ENCODE peak calls at places on chromosomes 5 and 9, in six cellular contexts. S is HAP-1, B is mammary epithelial cell, C is left lung, A is uterus, Q is spleen. P is an unnamed sample.
A peak's percentile ranks its signal among the peaks of the same experiment; 100 is the strongest.

GRCh38 chr9:3968891-3969290 is 331.0 kb downstream of the GLIS3 start:
- DNase-seq in Q (no peak), A (no peak), B (peak; percentile 94), S (no peak), C (no peak), P (no peak)

GRCh38 chr5:56200856-56201638 is 32.1 kb downstream of the ANKRD55 start:
- DNase-seq in C (peak; percentile 54), A (peak; percentile 42), B (peak; percentile 58), Q (no peak), S (peak; percentile 47), P (no peak)

GRCh38 chr5:28301676-28302075 is 1263.3 kb upstream of the CDH9 start:
- DNase-seq in A (no peak), S (no peak), C (no peak), Q (no peak), B (peak; percentile 92), P (no peak)

GRCh38 chr5:15932066-15932465 is 247.5 kb downstream of the MARCHF11 start:
- DNase-seq in C (no peak), Q (no peak), B (no peak), S (peak; percentile 57), A (no peak), P (no peak)

GRCh38 chr5:172411423-172412111 is 42.8 kb downstream of the SH3PXD2B start:
- DNase-seq in S (no peak), Q (no peak), B (no peak), C (no peak), A (peak; percentile 57), P (no peak)

GRCh38 chr5:134837530-134838181 is 8.1 kb upstream of the C5orf24 start:
- DNase-seq in S (no peak), B (no peak), A (no peak), Q (no peak), C (no peak), P (no peak)

GRCh38 chr5:124677376-124677998 is 69.0 kb downstream of the ZNF608 start:
- DNase-seq in C (no peak), S (no peak), Q (no peak), B (no peak), A (no peak), P (no peak)

GRCh38 chr5:141528401-141528984 is 39.6 kb downstream of the PCDHGC5 start:
- DNase-seq in Q (no peak), B (no peak), S (no peak), C (no peak), A (peak; percentile 67), P (no peak)

GRCh38 chr5:172509405-172509781 is 55.1 kb upstream of the SH3PXD2B start:
- DNase-seq in Q (peak; percentile 41), A (peak; percentile 57), S (no peak), C (peak; percentile 9), B (no peak), P (no peak)

GRCh38 chr9:115000217-115000639 is 69.8 kb upstream of the TNFSF8 start:
- DNase-seq in C (no peak), B (no peak), S (no peak), Q (no peak), A (no peak), P (no peak)

GRCh38 chr5:59542841-59543825 is 350.4 kb downstream of the PDE4D start:
- DNase-seq in B (no peak), S (no peak), A (peak; percentile 47), Q (no peak), C (no peak), P (no peak)

GRCh38 chr9:130472184-130472705 is 27.5 kb downstream of the ASS1 start:
- DNase-seq in C (no peak), S (no peak), A (no peak), B (no peak), Q (no peak), P (no peak)

GRCh38 chr5:180868960-180869359 is 7.9 kb upstream of the ZFP62 start:
- DNase-seq in C (peak; percentile 80), S (peak; percentile 78), Q (peak; percentile 88), B (peak; percentile 68), A (peak; percentile 76), P (peak; percentile 90)

GRCh38 chr9:127707766-127708165 is 978 bp downstream of the CFAP157 start:
- DNase-seq in B (no peak), Q (no peak), C (no peak), A (no peak), S (no peak), P (no peak)

GRCh38 chr9:136020206-136020605 is 59.0 kb upstream of the UBAC1 start:
- DNase-seq in Q (peak; percentile 61), B (no peak), A (no peak), C (peak; percentile 18), S (no peak), P (no peak)

GRCh38 chr9:110763568-110763967 is 95.0 kb downstream of the MUSK start:
- DNase-seq in C (no peak), A (no peak), B (peak; percentile 31), Q (no peak), S (no peak), P (no peak)

GRCh38 chr5:60633336-60633735 is 66.6 kb downstream of the DEPDC1B start:
- DNase-seq in Q (no peak), A (no peak), B (peak; percentile 67), C (no peak), S (no peak), P (peak; percentile 81)

GRCh38 chr9:95935861-95936578 is 60.5 kb downstream of the ERCC6L2 start:
- DNase-seq in Q (no peak), C (no peak), S (no peak), B (no peak), A (no peak), P (no peak)

GRCh38 chr5:129110742-129111141 is 16.2 kb downstream of the ISOC1 start:
- DNase-seq in A (no peak), Q (no peak), S (no peak), C (no peak), B (peak; percentile 46), P (no peak)

GRCh38 chr9:109918359-109919163 is 138.6 kb downstream of the PALM2AKAP2 start:
- DNase-seq in B (no peak), C (no peak), A (no peak), S (no peak), Q (no peak), P (no peak)

GRCh38 chr9:124220551-124221451 is 36.9 kb upstream of the NEK6 start:
- DNase-seq in A (no peak), B (peak; percentile 19), S (no peak), Q (peak; percentile 57), C (peak; percentile 53), P (no peak)

GRCh38 chr9:107039546-107039945 is 176.6 kb downstream of the ZNF462 start:
- DNase-seq in B (peak; percentile 76), S (peak; percentile 7), Q (no peak), A (no peak), C (no peak), P (no peak)

DNA sequence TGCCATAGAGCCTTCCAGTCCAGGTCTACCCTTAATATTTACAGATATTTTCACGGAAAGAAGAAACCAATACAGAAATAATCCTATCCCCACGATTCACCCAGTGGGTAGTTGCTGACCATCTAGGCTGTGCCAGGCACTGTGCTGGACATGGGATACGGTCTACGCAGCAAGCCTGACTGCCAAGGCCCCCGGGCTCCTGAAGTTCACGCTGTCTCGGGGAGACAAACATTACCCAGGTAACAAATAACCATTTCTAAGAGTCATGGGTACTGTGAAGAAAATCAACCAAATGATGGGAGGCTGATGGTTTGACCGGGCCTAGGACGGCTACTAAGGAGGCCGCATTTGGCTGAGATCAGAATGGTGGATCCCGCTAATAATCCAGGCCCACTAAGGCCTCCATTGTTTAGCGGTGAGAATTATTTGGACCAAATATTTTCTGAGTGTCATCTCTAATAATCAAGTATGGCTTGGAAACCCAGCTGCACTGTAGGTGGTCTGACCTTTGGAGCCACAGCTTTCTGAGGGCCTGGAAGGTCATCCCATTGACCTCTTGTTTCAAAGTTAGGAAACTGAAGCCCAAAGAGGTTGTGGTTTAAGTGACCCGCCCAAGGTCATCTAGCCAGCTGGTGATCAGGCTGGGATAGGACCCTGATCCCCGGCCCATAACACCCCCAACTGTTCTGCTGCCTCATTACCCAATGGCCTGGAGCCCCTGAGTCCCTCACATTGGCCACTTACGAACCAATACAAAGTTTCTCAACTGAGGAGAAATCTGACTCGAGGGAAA is 82.4 kb downstream of the AK8 start:
- DNase-seq in C (no peak), A (no peak), S (no peak), B (no peak), Q (no peak), P (no peak)
- H3K4me1 ChIP-seq in C (no peaks in the 10 kb centered on the region), A (no peaks in the 10 kb centered on the region), S (peaks cover 3% of the 10 kb centered on the region), B (no peaks in the 10 kb centered on the region), Q (peaks cover 6% of the 10 kb centered on the region), P (no peaks in the 10 kb centered on the region)

DNA sequence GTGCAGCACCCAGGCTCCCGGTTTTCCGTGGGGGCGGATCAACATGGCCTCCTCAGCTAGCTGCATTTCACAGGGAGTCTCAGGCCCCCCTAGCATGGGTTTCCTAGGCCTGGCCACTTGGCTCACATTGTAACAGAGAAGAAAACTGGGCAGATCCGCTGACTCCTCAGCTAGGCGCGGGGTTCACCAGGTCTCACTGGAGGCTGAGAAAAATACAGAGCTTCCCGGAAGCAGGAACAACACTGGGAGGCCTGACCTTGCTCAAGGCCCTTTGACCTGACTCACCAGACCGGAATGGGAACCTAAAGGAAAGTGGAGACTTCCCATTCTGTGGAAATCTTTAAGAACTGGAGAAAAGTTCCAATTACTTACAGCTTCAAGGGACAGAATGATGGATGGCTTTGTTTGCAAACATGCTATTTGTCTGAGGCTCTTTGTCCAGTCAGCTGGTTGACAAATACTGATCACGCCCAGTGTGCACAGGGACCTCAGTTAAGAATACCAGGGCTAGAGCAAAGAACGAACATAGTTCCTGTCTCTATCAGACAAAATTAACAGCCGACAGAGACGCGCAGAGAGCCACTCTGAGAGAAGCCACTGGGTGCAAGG is 88.7 kb upstream of the LRRTM2 start:
- DNase-seq in B (no peak), A (no peak), C (no peak), S (peak; percentile 78), Q (no peak), P (peak; percentile 44)
- H3K4me1 ChIP-seq in B (no peaks in the 10 kb centered on the region), A (no peaks in the 10 kb centered on the region), C (peaks cover 14% of the 10 kb centered on the region), S (peaks cover 29% of the 10 kb centered on the region), Q (peaks cover 5% of the 10 kb centered on the region), P (no peaks in the 10 kb centered on the region)

DNA sequence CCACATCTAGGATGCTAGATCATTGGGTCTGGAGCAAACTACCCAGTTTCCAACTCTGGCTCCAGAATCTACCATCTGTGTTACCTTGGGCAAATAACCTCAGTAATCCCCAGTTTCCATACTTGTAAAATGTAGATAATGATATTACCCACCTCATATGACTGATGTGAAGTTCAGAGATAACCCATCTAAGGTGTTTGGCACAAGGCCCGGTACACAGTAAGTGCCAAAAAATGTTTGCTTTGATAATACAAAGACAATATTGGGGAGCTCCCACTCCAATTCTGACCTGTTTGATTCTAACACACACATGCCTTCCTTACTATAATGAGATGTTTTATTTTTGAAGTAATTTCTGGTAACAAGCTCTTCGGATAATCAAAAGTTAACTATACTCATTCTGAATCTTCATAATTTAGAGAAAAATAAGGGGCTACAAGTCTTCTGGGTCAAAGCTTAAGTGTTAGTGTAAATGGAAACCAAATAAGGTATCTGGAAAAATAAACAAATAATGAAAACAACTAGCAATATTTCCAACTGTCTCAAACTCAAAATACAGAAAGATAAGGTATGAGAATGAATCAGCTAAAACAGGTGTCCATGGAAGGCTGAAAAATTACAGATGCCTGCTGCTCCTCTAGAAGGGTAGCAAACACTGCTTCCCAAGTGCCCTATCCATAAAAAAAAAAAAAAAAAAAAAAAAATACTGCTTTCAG is 30.4 kb downstream of the ELL2 start:
- DNase-seq in B (no peak), Q (no peak), A (no peak), S (no peak), C (no peak), P (no peak)
- H3K4me1 ChIP-seq in B (peaks cover 5% of the 10 kb centered on the region), Q (peaks cover 5% of the 10 kb centered on the region), A (no peaks in the 10 kb centered on the region), S (peaks cover 2% of the 10 kb centered on the region), C (no peaks in the 10 kb centered on the region), P (no peaks in the 10 kb centered on the region)

DNA sequence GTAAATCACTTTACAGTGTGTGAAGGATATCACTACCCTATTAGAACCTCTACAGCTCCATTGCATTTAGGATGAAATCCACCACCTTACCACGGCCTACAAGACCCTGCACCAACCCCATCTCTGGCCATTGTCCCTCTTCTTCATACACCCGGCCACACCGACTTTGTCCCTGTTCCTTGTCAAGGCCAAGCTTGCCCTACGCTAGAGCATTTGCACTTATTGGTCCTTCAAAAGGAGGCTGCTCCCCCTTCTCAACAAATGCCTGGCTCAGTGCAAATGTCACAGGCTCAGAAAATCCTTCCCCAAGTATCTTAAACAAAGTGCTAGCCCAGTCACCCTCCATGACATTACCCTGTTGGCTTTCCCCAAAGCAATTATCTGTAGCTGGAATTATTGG is 4.1 kb upstream of the HRH2 start:
- DNase-seq in S (no peak), B (no peak), A (no peak), Q (no peak), C (no peak), P (no peak)
- H3K4me1 ChIP-seq in S (no peaks in the 10 kb centered on the region), B (no peaks in the 10 kb centered on the region), A (no peaks in the 10 kb centered on the region), Q (peaks cover 24% of the 10 kb centered on the region), C (no peaks in the 10 kb centered on the region), P (no peaks in the 10 kb centered on the region)

P was measured in ascending aorta.